ENCODE peak calls at places on chromosome 14, in five cellular contexts. Z is A549, X is adipocyte, M is cardiac muscle cell, B is uterus. N is an unnamed sample. For H3K9me3, the result is how much of the 10 kb centered on the place peaks cover.

GRCh38 chr14:65255029-65255545 is 152.8 kb upstream of the MAX start:
- DNase-seq in Z (peak), X (peak), M (no peak), B (no peak), N (peak)

GRCh38 chr14:35986219-35986573 is 160.1 kb downstream of the BRMS1L start:
- DNase-seq in Z (no peak), X (no peak), M (no peak), B (no peak), N (no peak)

GRCh38 chr14:74907744-74908143 is 15.3 kb downstream of the RPS6KL1 start:
- DNase-seq in Z (no peak), X (no peak), M (no peak), B (no peak), N (peak)

GRCh38 chr14:71063351-71063750 is 156.1 kb downstream of the PCNX1 start:
- DNase-seq in Z (no peak), X (no peak), M (no peak), B (no peak), N (no peak)

GRCh38 chr14:101056446-101056845 is 152.9 kb upstream of the RTL1 start:
- DNase-seq in Z (no peak), X (no peak), M (no peak), B (no peak), N (peak)

GRCh38 chr14:101715209-101716076 is 46.1 kb upstream of the PPP2R5C start:
- DNase-seq in Z (no peak), X (no peak), M (no peak), B (no peak), N (peak)

GRCh38 chr14:85587152-85587697 is 57.3 kb downstream of the FLRT2 start:
- DNase-seq in Z (no peak), X (peak), M (no peak), B (no peak), N (peak)

GRCh38 chr14:72142328-72142727 is 210.1 kb downstream of the RGS6 start:
- DNase-seq in Z (no peak), X (no peak), M (no peak), B (no peak), N (no peak)

GRCh38 chr14:36518586-36519430 is 1.2 kb downstream of the NKX2-1 start:
- DNase-seq in Z (no peak), X (peak), M (no peak), B (no peak), N (no peak)

GRCh38 chr14:106488293-106488692 is 961.9 kb downstream of the TMEM121 start:
- DNase-seq in Z (no peak), X (no peak), M (no peak), B (no peak), N (no peak)
- H3K9me3 ChIP-seq in Z (under half), X (under half), M (under half), B (under half), N (under half)

DNA sequence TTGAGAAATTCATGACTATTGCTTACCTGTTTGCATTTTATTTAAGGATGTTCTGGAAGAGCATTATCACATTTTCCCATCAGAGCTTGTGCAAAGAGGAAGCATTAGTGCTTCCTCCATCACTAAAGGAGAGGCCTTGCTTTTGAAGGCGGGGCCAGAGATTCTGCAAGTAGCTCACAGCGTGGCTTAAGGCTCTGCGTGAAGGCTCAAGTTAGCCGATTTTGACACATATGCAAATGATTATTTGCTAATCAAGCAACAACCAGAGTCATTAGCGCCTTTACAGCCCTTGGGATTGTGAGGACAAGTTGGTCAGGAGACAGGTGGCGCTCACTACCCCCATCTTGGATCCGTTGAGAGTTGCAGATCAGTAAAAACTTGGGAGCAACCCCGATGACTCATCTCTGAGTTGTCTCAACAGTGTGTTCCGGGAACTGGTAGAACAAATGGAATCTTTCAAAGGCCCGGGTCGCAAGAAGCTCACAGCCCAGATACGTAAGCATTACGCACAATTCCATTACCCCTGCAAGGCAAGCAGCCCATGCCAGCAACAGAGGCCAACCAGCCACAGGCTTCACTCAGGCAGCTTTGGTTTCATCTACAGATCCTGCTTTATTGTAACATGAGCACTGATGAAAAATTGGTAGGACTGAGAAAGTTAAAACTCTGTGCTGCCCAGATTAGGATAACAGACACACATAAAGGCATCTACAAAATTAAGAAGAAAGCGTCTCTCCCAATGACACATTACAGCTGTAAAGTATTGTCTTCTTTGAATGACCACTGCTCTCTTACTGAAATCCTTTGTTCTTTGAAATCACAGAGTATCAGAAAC is 34.9 kb upstream of the SPTSSA start:
- DNase-seq in Z (peak), X (peak), M (no peak), B (peak), N (peak)
- H3K4me3 ChIP-seq in Z (no peak), X (peak), M (no peak), B (peak), N (peak)

GRCh38 chr14:104355949-104356737 is 217.8 kb downstream of the KIF26A start:
- DNase-seq in Z (no peak), X (no peak), M (no peak), B (no peak), N (no peak)

GRCh38 chr14:104358528-104359300 is 220.3 kb downstream of the KIF26A start:
- DNase-seq in Z (no peak), X (no peak), M (no peak), B (no peak), N (peak)

GRCh38 chr14:104357689-104358527 is 219.5 kb downstream of the KIF26A start:
- DNase-seq in Z (no peak), X (no peak), M (no peak), B (no peak), N (peak)

GRCh38 chr14:104355101-104355691 is 216.8 kb downstream of the KIF26A start:
- DNase-seq in Z (no peak), X (no peak), M (no peak), B (peak), N (peak)

DNA sequence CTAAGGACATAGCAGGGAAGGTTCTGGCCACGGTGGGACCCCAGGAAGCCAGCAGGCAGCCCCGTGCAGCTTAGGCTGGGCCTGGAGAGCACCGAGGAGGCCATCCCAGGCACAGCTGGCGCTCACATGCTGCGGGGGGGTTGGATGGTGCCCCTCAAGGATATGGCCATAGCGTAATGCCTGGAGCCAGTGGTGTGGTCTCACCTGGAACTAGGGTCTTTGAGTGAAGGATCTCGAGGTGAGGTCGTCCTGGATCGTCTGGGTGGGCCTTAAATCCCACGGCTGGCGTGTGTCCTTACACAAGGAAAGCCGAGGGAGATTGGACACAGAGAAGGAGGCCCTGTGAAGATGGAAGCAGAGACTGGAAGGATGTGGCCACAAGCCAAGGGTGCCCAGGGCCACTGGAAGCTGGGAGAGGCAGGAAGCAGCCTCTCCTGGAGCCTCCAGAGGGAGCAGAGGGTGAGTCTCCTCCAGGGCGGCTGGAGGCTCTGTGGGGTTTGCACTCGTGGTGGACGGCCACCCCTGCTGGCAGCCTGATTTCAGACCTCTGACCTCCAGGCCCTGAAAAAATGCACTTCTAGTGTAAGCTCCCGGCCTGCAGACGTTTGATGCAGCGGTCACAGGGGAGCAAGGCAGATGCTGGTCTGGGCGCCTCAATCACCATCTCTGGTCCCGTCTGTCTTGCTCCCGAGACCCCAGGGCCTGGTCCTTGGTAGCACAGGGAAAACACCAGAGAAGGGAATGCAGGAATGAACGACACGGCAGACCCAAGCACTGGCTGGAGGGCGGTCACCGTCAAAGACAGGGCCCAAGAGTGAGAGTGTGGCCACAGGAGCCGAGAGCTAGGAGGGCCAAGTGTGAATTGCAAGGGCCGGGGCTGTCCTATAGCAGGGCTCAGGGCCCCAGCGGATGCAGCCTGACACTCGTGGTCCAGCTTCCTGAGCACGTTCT is 218.6 kb downstream of the KIF26A start:
- DNase-seq in Z (no peak), X (no peak), M (no peak), B (no peak), N (peak)
- H3K9me3 ChIP-seq in Z (under half), X (under half), M (under half), B (under half), N (under half)

GRCh38 chr14:92687681-92688433 is 60.6 kb downstream of the LGMN start:
- DNase-seq in Z (no peak), X (no peak), M (peak), B (no peak), N (no peak)
- H3K4me3 ChIP-seq in Z (no peak), X (no peak), M (peak), B (peak), N (no peak)

GRCh38 chr14:105850853-105851581 is 324.6 kb downstream of the TMEM121 start:
- DNase-seq in Z (no peak), X (no peak), M (no peak), B (no peak), N (peak)
- H3K9me3 ChIP-seq in Z (under half), X (under half), M (under half), B (under half), N (under half)

GRCh38 chr14:94077111-94077821 is 3.7 kb downstream of the DDX24 start:
- DNase-seq in Z (no peak), X (no peak), M (no peak), B (no peak), N (no peak)
- H3K4me3 ChIP-seq in Z (no peak), X (peak), M (peak), B (peak), N (peak)

GRCh38 chr14:106551265-106551664 is 1024.9 kb downstream of the TMEM121 start:
- DNase-seq in Z (no peak), X (no peak), M (no peak), B (no peak), N (no peak)

GRCh38 chr14:106562451-106562850 is 1036.1 kb downstream of the TMEM121 start:
- DNase-seq in Z (no peak), X (no peak), M (no peak), B (no peak), N (no peak)

GRCh38 chr14:106556665-106557289 is 1030.4 kb downstream of the TMEM121 start:
- DNase-seq in Z (no peak), X (no peak), M (no peak), B (no peak), N (no peak)
- H3K9me3 ChIP-seq in Z (under half), X (under half), M (under half), B (under half), N (under half)

DNA sequence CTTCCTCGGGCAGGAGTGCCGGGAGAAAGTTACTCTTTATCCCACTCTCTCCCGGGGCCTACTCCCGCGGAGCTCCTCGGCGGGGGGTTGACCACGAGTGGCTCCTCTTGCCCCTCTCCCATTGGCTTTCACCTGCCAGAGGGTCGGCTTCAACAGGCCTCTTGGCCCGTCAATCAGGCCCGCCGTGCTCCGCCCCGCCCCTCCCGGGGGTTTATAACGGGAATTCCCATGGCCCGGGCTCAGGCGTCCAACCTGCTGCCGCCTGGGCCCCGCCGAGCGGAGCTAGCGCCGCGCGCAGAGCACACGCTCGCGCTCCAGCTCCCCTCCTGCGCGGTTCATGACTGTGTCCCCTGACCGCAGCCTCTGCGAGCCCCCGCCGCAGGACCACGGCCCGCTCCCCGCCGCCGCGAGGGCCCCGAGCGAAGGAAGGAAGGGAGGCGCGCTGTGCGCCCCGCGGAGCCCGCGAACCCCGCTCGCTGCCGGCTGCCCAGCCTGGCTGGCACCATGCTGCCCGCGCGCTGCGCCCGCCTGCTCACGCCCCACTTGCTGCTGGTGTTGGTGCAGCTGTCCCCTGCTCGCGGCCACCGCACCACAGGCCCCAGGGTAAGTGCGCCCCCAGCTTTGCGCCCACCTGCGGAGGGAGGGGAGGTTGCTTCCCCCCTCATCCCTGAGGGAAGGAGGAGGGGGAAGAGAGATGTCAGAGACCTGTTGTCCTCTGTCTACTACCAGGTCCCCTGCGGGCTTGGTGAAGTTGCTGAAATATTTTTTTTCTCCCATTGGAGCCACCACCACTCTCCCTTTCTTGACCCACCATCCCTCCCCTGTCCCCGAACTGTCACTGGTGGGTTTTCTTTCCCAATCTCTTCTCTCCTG is at the start of gene SMOC1:
- DNase-seq in Z (peak), X (no peak), M (peak), B (peak), N (peak)
- H3K4me3 ChIP-seq in Z (peak), X (peak), M (peak), B (no peak), N (peak)

GRCh38 chr14:103930051-103930604 is 1.9 kb downstream of the TDRD9 start:
- DNase-seq in Z (no peak), X (no peak), M (no peak), B (no peak), N (no peak)

GRCh38 chr14:103925316-103925715 is 2.9 kb upstream of the TDRD9 start:
- DNase-seq in Z (no peak), X (no peak), M (no peak), B (no peak), N (no peak)

GRCh38 chr14:103927566-103927965 is 690 bp upstream of the TDRD9 start:
- DNase-seq in Z (no peak), X (no peak), M (no peak), B (no peak), N (no peak)

GRCh38 chr14:103931422-103931821 is 3.2 kb downstream of the TDRD9 start:
- DNase-seq in Z (no peak), X (no peak), M (no peak), B (no peak), N (no peak)

GRCh38 chr14:103928011-103928890 is at the start of gene TDRD9:
- DNase-seq in Z (no peak), X (peak), M (no peak), B (no peak), N (no peak)
- H3K9me3 ChIP-seq in Z (under half), X (under half), M (under half), B (under half), N (under half)

GRCh38 chr14:24415421-24416253 is 13.8 kb downstream of the CBLN3 start:
- DNase-seq in Z (no peak), X (no peak), M (no peak), B (no peak), N (no peak)

GRCh38 chr14:24416254-24416931 is 13.1 kb downstream of the CBLN3 start:
- DNase-seq in Z (no peak), X (no peak), M (peak), B (no peak), N (no peak)

GRCh38 chr14:24417832-24418491 is 11.5 kb downstream of the CBLN3 start:
- DNase-seq in Z (no peak), X (no peak), M (no peak), B (no peak), N (no peak)

GRCh38 chr14:24418492-24418873 is 11.0 kb downstream of the CBLN3 start:
- DNase-seq in Z (no peak), X (no peak), M (no peak), B (no peak), N (peak)

DNA sequence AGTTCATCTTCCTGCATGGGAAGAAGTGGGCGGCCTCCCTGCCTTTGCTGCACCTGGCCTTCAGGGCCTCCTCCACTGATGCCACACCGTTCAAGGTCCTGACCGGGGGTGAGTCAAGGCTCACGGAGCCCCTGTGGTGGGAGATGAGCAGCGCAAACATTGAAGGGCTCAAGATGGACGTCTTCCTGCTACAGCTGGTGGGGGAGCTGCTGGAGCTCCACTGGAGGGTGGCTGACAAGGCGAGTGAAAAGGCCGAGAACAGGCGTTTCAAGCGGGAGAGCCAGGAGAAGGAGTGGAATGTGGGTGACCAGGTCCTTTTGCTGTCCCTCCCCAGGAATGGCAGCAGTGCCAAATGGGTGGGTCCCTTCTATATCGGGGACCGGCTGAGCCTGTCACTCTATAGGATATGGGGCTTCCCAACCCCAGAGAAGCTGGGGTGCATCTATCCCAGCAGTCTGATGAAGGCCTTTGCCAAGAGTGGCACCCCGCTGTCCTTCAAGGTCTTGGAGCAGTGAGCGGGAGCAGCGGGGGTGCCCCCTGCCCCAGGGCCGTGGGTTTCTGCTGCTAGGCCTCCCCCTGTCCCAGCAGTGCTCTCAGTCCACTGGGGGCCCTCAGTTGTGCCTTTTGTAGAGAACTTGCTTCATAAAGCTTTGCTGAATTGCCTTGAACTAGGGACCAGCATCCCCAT is 12.4 kb downstream of the CBLN3 start:
- DNase-seq in Z (no peak), X (no peak), M (no peak), B (no peak), N (no peak)
- H3K4me3 ChIP-seq in Z (no peak), X (no peak), M (no peak), B (no peak), N (no peak)

N was measured in osteoblast.